ENCODE peak calls at places on chromosome 1, in five cellular contexts. H, P, M, Y and V are unnamed samples.

GRCh38 chr1:229121845-229122436 is 149.0 kb upstream of the RAB4A start:
- DNase-seq in Y (no peak), P (no peak), H (no peak), M (no peak), V (no peak)

GRCh38 chr1:10665930-10666850 is 130.3 kb downstream of the CASZ1 start:
- DNase-seq in P (no peak), H (no peak), M (no peak), Y (no peak), V (no peak)

GRCh38 chr1:64516301-64516700 is 46.4 kb downstream of the CACHD1 start:
- DNase-seq in P (no peak), H (no peak), Y (no peak), M (no peak), V (no peak)

GRCh38 chr1:172398193-172398592 is 22.3 kb upstream of the C1orf105 start:
- DNase-seq in H (no peak), M (no peak), Y (no peak), P (peak; percentile 18), V (no peak)

GRCh38 chr1:115976900-115977480 is 677 bp downstream of the SLC22A15 start:
- DNase-seq in M (peak; percentile 2), P (no peak), Y (no peak), H (no peak), V (no peak)

GRCh38 chr1:200373811-200374231 is 36.0 kb downstream of the ZNF281 start:
- DNase-seq in M (no peak), Y (no peak), H (no peak), P (no peak), V (no peak)

GRCh38 chr1:36576677-36577076 is 94.0 kb upstream of the CSF3R start:
- DNase-seq in Y (no peak), H (no peak), M (no peak), P (no peak), V (no peak)

GRCh38 chr1:51990478-51990965 is at the start of gene RAB3B:
- DNase-seq in H (peak; percentile 95), Y (peak; percentile 88), P (peak; percentile 64), M (peak; percentile 90), V (peak; percentile 69)

GRCh38 chr1:203166192-203166940 is 9.3 kb downstream of the MYBPH start:
- DNase-seq in Y (peak; percentile 51), P (no peak), M (peak; percentile 58), H (no peak), V (no peak)

GRCh38 chr1:194693244-194693643 is 1506.8 kb upstream of the B3GALT2 start:
- DNase-seq in M (no peak), H (no peak), P (no peak), Y (no peak), V (no peak)

GRCh38 chr1:194698908-194699318 is 1512.5 kb upstream of the B3GALT2 start:
- DNase-seq in H (no peak), Y (no peak), P (peak; percentile 42), M (no peak), V (no peak)
- TF ChIP-seq CTCF in H (no peak), Y (no peak), P (no peak), M (no peak), V (no peak)

DNA sequence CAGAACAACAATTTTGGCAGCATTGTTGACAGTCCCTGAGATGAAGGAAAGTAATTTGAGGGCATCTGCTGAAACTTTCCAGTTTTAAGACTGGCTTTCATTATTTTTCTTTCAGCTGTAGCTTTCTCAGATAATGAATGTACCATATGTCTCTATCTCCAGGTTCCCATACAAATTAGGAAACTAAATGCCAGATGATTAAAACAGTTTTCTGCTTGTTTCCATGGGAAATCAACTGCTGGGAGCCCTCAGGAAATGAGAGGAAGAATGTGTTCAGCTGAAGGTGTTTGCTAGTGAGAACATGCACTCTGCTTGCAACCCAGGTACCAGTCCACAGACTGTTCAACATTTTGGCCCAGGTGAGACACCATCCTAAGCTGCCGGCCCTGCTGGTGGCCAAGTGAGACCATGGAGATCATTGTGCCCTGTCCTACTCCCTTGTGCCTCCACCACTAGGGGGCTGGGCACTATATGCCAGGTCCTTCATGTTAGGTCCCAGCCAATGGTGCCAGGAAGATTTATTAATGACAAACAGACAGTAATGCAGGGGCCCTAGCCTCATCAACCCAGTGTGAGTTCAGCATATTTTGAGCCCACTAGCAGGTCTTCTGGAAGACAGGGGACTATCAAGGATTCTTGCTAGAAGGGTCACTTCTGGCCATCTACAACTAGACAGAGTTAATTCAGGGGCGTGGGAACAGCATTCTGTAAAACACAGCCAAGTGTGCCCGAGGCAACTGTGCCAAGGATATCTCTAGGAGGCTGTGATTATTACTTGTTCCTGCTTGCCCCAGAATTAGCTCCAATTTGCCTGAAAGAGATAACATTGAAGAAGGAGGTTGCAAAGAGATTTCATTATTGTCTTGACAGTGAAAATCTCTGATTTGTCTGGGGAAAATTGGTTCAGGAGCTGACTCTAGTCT is 17.0 kb upstream of the LRRC8C start:
- DNase-seq in P (no peak), M (peak; percentile 19), Y (no peak), H (peak; percentile 19), V (no peak)
- TF ChIP-seq CTCF in P (peak; percentile 16), M (no peak), Y (peak; percentile 39), H (peak; percentile 31), V (peak; percentile 45)

GRCh38 chr1:1283821-1284220 is 3.6 kb downstream of the SCNN1D start:
- DNase-seq in P (no peak), H (no peak), Y (peak; percentile 89), M (no peak), V (no peak)
- TF ChIP-seq CTCF in P (peak; percentile 11), H (no peak), Y (peak; percentile 32), M (no peak), V (no peak)

GRCh38 chr1:207897188-207897587 is 13.7 kb downstream of the CD34 start:
- DNase-seq in M (no peak), P (no peak), Y (no peak), H (no peak), V (no peak)
- TF ChIP-seq CTCF in M (peak; percentile 65), P (peak; percentile 13), Y (no peak), H (no peak), V (peak; percentile 56)

GRCh38 chr1:147515046-147515869 is 26.0 kb upstream of the BCL9 start:
- DNase-seq in M (peak; percentile 73), Y (no peak), H (no peak), P (peak; percentile 41), V (no peak)
- TF ChIP-seq CTCF in M (peak; percentile 25), Y (no peak), H (no peak), P (no peak), V (no peak)